ENCODE peak calls at places on chromosomes 13 and 19, in eight cellular contexts. E is hepatocyte, V is WERI-Rb-1, X is stomach, R is B cell, F is fibroblast of pulmonary artery, O is esophagus squamous epithelium, P is lower leg skin. U is an unnamed sample.

GRCh38 chr13:95164830-95165229 is 136.4 kb downstream of the ABCC4 start:
- DNase-seq in P (no peak), E (no peak), R (no peak), O (no peak), F (no peak), X (no peak), V (no peak), U (no peak)

GRCh38 chr19:42203700-42204099 is 13.8 kb downstream of the DEDD2 start:
- DNase-seq in P (no peak), F (no peak), O (no peak), X (no peak), E (no peak), V (no peak), R (no peak), U (no peak)

GRCh38 chr13:63448654-63449053 is 2033.0 kb upstream of the PCDH20 start:
- DNase-seq in R (no peak), F (no peak), O (no peak), P (no peak), X (no peak), E (no peak), V (no peak), U (no peak)

GRCh38 chr19:28556371-28556770 is 656.6 kb downstream of the UQCRFS1 start:
- DNase-seq in E (no peak), R (no peak), V (no peak), X (no peak), O (no peak), P (no peak), F (no peak), U (no peak)

GRCh38 chr19:15253076-15253475 is 20.8 kb upstream of the EPHX3 start:
- DNase-seq in V (no peak), R (no peak), X (no peak), E (no peak), P (no peak), O (no peak), F (no peak), U (no peak)

GRCh38 chr19:13953021-13953531 is 767 bp downstream of the DCAF15 start:
- DNase-seq in R (no peak), F (peak), V (no peak), X (peak), O (no peak), E (peak), P (peak), U (no peak)

GRCh38 chr19:57269515-57270250 is 10.6 kb upstream of the ZNF460 start:
- DNase-seq in O (no peak), V (no peak), P (no peak), F (peak), R (no peak), X (no peak), E (peak), U (no peak)

GRCh38 chr13:36193151-36193855 is 21.1 kb downstream of the SOHLH2 start:
- DNase-seq in R (no peak), F (peak), E (no peak), O (no peak), V (no peak), P (no peak), X (no peak), U (no peak)

GRCh38 chr13:59665736-59666135 is 498.0 kb downstream of the DIAPH3 start:
- DNase-seq in O (no peak), V (no peak), P (no peak), F (peak), X (no peak), E (no peak), R (no peak), U (no peak)

GRCh38 chr13:107407074-107407473 is 808.3 kb downstream of the LIG4 start:
- DNase-seq in F (no peak), P (no peak), E (no peak), R (no peak), X (no peak), O (no peak), V (no peak), U (no peak)

GRCh38 chr19:955803-956746 is 28.1 kb upstream of the WDR18 start:
- DNase-seq in F (no peak), V (no peak), P (no peak), R (no peak), O (no peak), X (no peak), E (peak), U (no peak)

GRCh38 chr19:19406878-19407639 is 1.6 kb downstream of the GATAD2A start:
- DNase-seq in P (no peak), O (no peak), R (peak), X (peak), V (peak), F (peak), E (peak), U (no peak)

GRCh38 chr13:49784886-49785570 is 7.5 kb downstream of the KPNA3 start:
- DNase-seq in O (no peak), R (no peak), P (no peak), E (no peak), X (no peak), V (peak), F (no peak), U (no peak)

GRCh38 chr13:50015263-50015662 is at the start of gene KCNRG:
- DNase-seq in F (peak), X (no peak), E (no peak), R (no peak), O (no peak), V (no peak), P (no peak), U (no peak)

GRCh38 chr13:41053384-41053826 is 7.9 kb upstream of the WBP4 start:
- DNase-seq in O (no peak), E (no peak), X (no peak), V (no peak), F (peak), P (peak), R (peak), U (peak)

GRCh38 chr13:41056194-41056593 is 5.1 kb upstream of the WBP4 start:
- DNase-seq in V (no peak), O (no peak), X (no peak), F (no peak), R (no peak), E (no peak), P (no peak), U (no peak)

GRCh38 chr13:41056996-41057711 is 4.2 kb upstream of the WBP4 start:
- DNase-seq in R (no peak), P (no peak), F (no peak), E (no peak), X (no peak), O (no peak), V (no peak), U (no peak)

GRCh38 chr13:41054212-41054877 is 7.0 kb upstream of the WBP4 start:
- DNase-seq in F (peak), P (no peak), X (no peak), R (peak), O (no peak), E (peak), V (no peak), U (peak)

DNA sequence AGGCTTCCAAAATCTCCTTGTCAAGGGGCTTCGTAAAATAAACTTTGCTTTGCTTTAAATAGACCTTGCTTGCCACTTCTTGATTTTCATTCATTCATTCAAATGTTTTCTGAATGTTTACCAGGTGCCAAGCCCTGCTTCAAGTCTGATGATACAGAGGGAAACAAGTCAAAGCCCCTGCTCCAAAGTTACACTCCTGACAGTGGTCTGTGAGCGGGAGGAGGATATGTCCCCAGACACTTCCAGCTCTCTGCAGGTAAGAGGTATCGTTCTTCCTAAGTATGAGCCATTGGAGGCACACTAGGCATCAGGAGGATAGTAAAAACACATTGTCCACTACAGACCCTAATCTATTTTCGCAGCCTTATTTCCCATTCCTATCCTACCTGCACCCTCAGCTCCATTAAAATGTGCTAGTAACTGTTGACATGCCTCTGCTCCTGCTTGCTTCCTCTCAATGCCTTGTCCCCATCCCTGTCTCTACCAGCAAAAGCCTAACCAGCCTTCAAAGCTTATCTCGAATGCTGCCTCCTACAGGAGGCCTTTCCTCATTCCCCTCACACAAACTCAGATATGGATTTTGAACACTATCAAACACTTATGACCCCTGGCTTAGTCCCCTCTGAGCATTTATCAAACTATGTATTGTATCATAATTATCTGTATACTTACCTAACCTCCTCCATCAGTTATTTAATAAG is 6.2 kb upstream of the WBP4 start:
- DNase-seq in R (no peak), X (no peak), E (peak), F (no peak), P (no peak), V (no peak), O (no peak), U (no peak)
- TF ChIP-seq CTCF in R (no peak), X (no peak), E (peak), F (peak), P (no peak), V (peak), O (no peak), U (peak)

GRCh38 chr13:88288326-88288725 is 617.2 kb downstream of the SLITRK5 start:
- DNase-seq in P (no peak), O (no peak), F (no peak), X (no peak), E (no peak), R (no peak), V (no peak), U (no peak)
- TF ChIP-seq CTCF in P (no peak), O (no peak), F (no peak), X (no peak), E (no peak), R (no peak), V (no peak), U (no peak)

DNA sequence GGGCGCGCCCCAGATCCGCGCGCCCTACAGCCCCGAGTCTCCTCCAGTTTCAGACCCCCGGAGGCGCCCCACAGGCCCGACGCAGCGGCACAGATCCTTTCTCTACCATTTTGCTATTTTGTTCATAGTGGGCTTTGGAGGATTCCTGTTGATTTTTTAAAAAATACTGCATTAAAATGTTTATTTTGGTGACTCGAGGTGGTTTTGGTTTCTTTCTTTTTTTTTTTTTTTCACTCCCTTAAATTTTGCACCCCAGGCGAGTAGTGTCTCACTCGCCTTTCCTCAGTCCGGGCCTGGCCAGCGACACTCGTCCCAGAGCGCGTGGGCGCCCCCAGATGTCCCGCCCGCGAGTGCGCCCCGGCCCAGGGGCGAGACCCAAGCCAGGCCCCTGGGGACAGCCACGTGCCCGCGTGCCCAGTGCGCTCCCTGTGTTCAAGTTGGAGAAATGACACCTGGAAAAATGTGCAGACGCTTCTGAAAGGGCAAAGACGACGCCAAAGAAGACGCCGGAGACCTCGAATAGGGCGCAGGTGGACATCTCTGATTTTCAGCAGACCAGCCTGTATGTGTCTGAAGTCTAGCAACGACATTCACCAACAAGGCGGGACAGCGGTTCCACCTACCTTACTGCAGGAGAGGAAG is 478 bp upstream of the INSR start:
- DNase-seq in F (peak), R (no peak), X (peak), P (peak), O (no peak), V (peak), E (peak), U (peak)
- TF ChIP-seq CTCF in F (no peak), R (no peak), X (peak), P (no peak), O (peak), V (peak), E (peak), U (peak)

DNA sequence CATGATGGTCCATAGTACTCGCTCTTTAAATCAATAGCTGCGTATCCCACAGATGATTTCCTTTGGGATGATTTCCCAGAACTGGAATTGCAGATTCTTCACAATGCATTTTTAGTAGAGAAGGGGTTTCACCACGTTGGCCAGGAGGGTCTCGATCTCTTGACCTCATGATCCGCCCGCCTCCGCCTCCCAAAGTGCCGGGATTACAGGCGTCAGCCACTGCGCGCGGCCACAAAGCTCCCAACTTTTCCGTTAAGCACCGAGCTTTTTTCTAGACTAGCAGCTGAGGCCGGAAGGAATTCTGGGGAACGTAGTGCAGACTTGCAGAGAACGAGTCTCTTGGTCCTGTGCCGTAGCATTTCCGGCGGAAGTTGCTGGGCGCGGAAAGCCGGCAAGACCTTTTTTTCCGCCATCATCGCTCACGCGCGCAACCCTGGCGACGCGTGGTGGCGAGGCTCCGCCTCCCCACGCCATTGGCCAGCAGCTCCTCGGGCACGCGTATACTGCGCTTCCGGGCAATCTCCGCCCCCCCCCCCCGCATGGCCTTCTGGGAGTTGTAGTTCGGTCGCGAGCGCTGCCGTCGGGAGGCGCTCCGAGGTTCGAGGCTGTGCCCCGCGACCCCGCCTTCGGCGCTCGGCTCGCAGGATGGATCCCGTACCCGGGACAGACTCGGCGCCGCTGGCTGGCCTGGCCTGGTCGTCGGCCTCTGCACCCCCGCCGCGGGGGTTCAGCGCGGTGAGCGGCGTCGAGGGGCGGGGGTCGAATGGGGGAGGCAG is at the start of gene MVB12A:
- DNase-seq in V (peak), P (peak), E (peak), X (peak), R (peak), F (peak), O (peak), U (peak)
- TF ChIP-seq CTCF in V (peak), P (no peak), E (no peak), X (no peak), R (no peak), F (no peak), O (no peak), U (no peak)

DNA sequence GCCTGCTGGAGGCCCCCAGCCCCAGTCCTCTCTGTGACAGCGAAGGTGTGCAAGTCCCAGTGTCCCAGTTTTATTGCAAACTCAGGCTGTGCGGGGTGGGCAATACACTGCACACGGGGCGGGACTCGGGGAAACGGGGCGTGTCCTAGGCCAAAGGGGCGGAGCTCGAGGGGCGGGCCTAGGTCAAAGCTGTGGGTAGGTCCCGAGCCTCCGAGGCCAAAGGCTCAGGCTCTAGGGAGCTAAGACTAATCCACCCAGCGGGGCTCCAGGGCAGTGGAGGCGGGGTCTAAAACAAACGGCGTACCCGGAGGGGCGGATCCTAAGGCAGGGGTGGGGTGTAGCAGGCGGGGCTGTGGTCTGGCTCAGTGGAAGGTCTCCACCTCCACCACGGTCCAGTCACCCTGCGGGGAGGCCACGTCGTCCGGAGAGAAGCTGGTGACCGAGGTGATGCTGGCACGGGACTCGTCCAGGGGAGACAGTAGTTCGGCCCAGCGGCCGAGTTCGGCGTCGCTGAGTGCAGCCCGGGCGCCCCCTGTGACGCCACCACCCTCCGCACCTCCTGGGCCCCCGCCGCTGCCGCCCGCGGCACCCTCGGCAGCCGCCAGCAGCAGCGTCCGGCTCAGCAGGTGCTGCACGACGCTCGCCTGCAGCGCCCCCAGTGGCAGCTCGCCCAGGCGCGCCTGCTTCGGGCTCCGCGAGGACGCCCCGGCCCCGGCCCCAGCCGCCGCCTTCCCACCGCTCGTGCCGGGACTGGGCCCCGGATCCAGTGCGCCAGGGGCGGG is 5.3 kb downstream of the PRR36 start:
- DNase-seq in O (no peak), R (peak), P (peak), F (peak), V (peak), E (peak), X (peak), U (peak)
- TF ChIP-seq CTCF in O (peak), R (peak), P (no peak), F (peak), V (peak), E (peak), X (no peak), U (peak)

GRCh38 chr13:98397221-98397620 is 179.7 kb downstream of the STK24 start:
- DNase-seq in V (no peak), X (no peak), O (no peak), F (peak), R (no peak), E (no peak), P (no peak), U (no peak)
- TF ChIP-seq CTCF in V (peak), X (no peak), O (no peak), F (peak), R (no peak), E (peak), P (no peak), U (no peak)

GRCh38 chr13:112926003-112926402 is 43.0 kb upstream of the MCF2L start:
- DNase-seq in P (no peak), R (no peak), O (no peak), V (no peak), F (no peak), X (no peak), E (no peak), U (no peak)

GRCh38 chr13:112926993-112927392 is 42.0 kb upstream of the MCF2L start:
- DNase-seq in V (no peak), R (no peak), F (no peak), O (no peak), X (no peak), E (no peak), P (no peak), U (no peak)

GRCh38 chr13:112928020-112928931 is 40.7 kb upstream of the MCF2L start:
- DNase-seq in X (no peak), O (no peak), E (no peak), R (no peak), V (no peak), F (no peak), P (no peak), U (no peak)

GRCh38 chr13:112923962-112924361 is 45.1 kb upstream of the MCF2L start:
- DNase-seq in V (no peak), R (no peak), F (no peak), O (no peak), E (no peak), X (no peak), P (no peak), U (no peak)

DNA sequence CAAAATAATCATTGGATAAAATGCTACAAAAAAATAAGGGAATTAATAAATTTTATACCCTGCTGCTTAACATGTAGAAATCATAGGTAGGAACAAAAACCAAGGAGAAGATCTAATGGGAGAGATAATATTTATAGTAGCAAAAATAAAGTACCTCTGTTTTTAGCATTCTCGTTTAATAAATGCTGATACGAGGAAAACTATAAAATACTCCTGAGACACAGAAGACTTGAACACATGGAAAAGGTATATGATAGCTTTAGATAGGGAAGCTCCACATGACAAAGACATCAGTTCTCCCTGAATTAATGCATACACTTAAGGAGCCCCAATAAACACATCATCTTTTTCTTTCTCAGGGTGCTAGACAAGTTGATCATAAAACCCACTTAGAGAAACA is 44.6 kb upstream of the MCF2L start:
- DNase-seq in P (no peak), O (no peak), X (no peak), R (no peak), F (no peak), E (no peak), V (no peak), U (no peak)
- TF ChIP-seq CTCF in P (no peak), O (no peak), X (no peak), R (no peak), F (no peak), E (no peak), V (no peak), U (no peak)

GRCh38 chr13:42973581-42973980 is 18.5 kb downstream of the EPSTI1 start:
- DNase-seq in F (peak), X (no peak), E (no peak), O (no peak), P (no peak), V (no peak), R (no peak), U (no peak)
- TF ChIP-seq CTCF in F (no peak), X (no peak), E (no peak), O (no peak), P (no peak), V (no peak), R (no peak), U (no peak)

U was measured in GM10248.